ENCODE peak calls at places on chromosome 6, in seven cellular contexts. T is stimulated activated CD4-positive, alpha-beta T cell treated with anti-CD3 and anti-CD28 coated beads, Interleukin-2, amount 100 ng/mL, for 48 hours; X is NCI-H1092 treated with DMSO at 0.1 percent for 48 hours; Q is spleen; C is NCI-H1417; H is activated naive CD4-positive, alpha-beta T cell; F is neural progenitor cell. Z is an unnamed sample.

GRCh38 chr6:157182503-157183254 is 140.6 kb downstream of the TMEM242 start:
- DNase-seq in T (no peak), X (no peak), Q (no peak), C (no peak), H (no peak), F (no peak), Z (no peak)

GRCh38 chr6:142737368-142738060 is 207.5 kb downstream of the HIVEP2 start:
- DNase-seq in T (no peak), X (no peak), Q (no peak), C (no peak), H (no peak), F (no peak), Z (no peak)

GRCh38 chr6:14759976-14760672 is 485.7 kb upstream of the JARID2 start:
- DNase-seq in T (no peak), X (no peak), Q (no peak), C (no peak), H (no peak), F (no peak), Z (no peak)

GRCh38 chr6:155778336-155778735 is 322.7 kb upstream of the NOX3 start:
- DNase-seq in T (no peak), X (no peak), Q (no peak), C (no peak), H (no peak), F (no peak), Z (no peak)

GRCh38 chr6:48754631-48755030 is 643.6 kb upstream of the PTCHD4 start:
- DNase-seq in T (no peak), X (no peak), Q (no peak), C (no peak), H (no peak), F (no peak), Z (no peak)

GRCh38 chr6:159982726-159983506 is 14.0 kb downstream of the IGF2R start:
- DNase-seq in T (no peak), X (no peak), Q (peak), C (no peak), H (no peak), F (no peak), Z (no peak)

GRCh38 chr6:113967777-113968176 is 3.2 kb downstream of the HDAC2 start:
- DNase-seq in T (no peak), X (no peak), Q (no peak), C (no peak), H (no peak), F (no peak), Z (no peak)

GRCh38 chr6:29762781-29763214 is 39.6 kb downstream of the HLA-F start:
- DNase-seq in T (no peak), X (no peak), Q (no peak), C (no peak), H (no peak), F (no peak), Z (no peak)

GRCh38 chr6:136086686-136087085 is 163.4 kb downstream of the MTFR2 start:
- DNase-seq in T (no peak), X (no peak), Q (no peak), C (no peak), H (no peak), F (no peak), Z (no peak)

GRCh38 chr6:90610671-90611542 is 24.0 kb upstream of the MAP3K7 start:
- DNase-seq in T (peak), X (peak), Q (peak), C (no peak), H (no peak), F (peak), Z (no peak)

GRCh38 chr6:31651602-31652191 is 764 bp downstream of the BAG6 start:
- DNase-seq in T (no peak), X (peak), Q (no peak), C (peak), H (no peak), F (peak), Z (no peak)

GRCh38 chr6:9205645-9206044 is 770.3 kb upstream of the SLC35B3 start:
- DNase-seq in T (no peak), X (no peak), Q (no peak), C (no peak), H (no peak), F (no peak), Z (no peak)

GRCh38 chr6:1295420-1295819 is 16.5 kb upstream of the FOXQ1 start:
- DNase-seq in T (no peak), X (no peak), Q (no peak), C (no peak), H (no peak), F (no peak), Z (no peak)

GRCh38 chr6:19988555-19988954 is 151.4 kb downstream of the ID4 start:
- DNase-seq in T (no peak), X (no peak), Q (no peak), C (no peak), H (no peak), F (peak), Z (no peak)

GRCh38 chr6:4460595-4461475 is 315.4 kb upstream of the CDYL start:
- DNase-seq in T (no peak), X (no peak), Q (no peak), C (no peak), H (no peak), F (peak), Z (no peak)

GRCh38 chr6:159522877-159523547 is 170.0 kb downstream of the SOD2 start:
- DNase-seq in T (no peak), X (no peak), Q (no peak), C (no peak), H (no peak), F (no peak), Z (no peak)

GRCh38 chr6:4778086-4778485 is 1.9 kb downstream of the CDYL start:
- DNase-seq in T (no peak), X (no peak), Q (no peak), C (no peak), H (no peak), F (no peak), Z (no peak)

GRCh38 chr6:30101423-30101938 is 11.4 kb downstream of the TRIM31 start:
- DNase-seq in T (no peak), X (no peak), Q (no peak), C (no peak), H (no peak), F (no peak), Z (no peak)

GRCh38 chr6:148520109-148520841 is 177.6 kb downstream of the SASH1 start:
- DNase-seq in T (no peak), X (no peak), Q (peak), C (no peak), H (no peak), F (no peak), Z (no peak)

GRCh38 chr6:121539537-121539936 is 104.1 kb downstream of the GJA1 start:
- DNase-seq in T (no peak), X (no peak), Q (no peak), C (no peak), H (no peak), F (no peak), Z (no peak)

GRCh38 chr6:15368186-15368585 is 122.3 kb downstream of the JARID2 start:
- DNase-seq in T (no peak), X (no peak), Q (no peak), C (no peak), H (no peak), F (no peak), Z (no peak)

GRCh38 chr6:161031721-161032495 is 40.3 kb downstream of the MAP3K4 start:
- DNase-seq in T (no peak), X (no peak), Q (no peak), C (no peak), H (no peak), F (no peak), Z (no peak)

GRCh38 chr6:18241208-18241836 is 23.0 kb downstream of the DEK start:
- DNase-seq in T (no peak), X (no peak), Q (no peak), C (no peak), H (no peak), F (no peak), Z (no peak)

GRCh38 chr6:53641348-53641747 is 24.2 kb downstream of the KLHL31 start:
- DNase-seq in T (no peak), X (no peak), Q (no peak), C (peak), H (no peak), F (peak), Z (no peak)

GRCh38 chr6:52502306-52503029 is 74.4 kb downstream of the TRAM2 start:
- DNase-seq in T (no peak), X (no peak), Q (no peak), C (no peak), H (no peak), F (no peak), Z (no peak)

GRCh38 chr6:153167026-153167891 is 36.2 kb upstream of the RGS17 start:
- DNase-seq in T (no peak), X (no peak), Q (no peak), C (no peak), H (no peak), F (no peak), Z (no peak)

GRCh38 chr6:6494677-6495076 is 93.8 kb upstream of the LY86 start:
- DNase-seq in T (peak), X (no peak), Q (peak), C (peak), H (no peak), F (peak), Z (peak)

GRCh38 chr6:129252377-129253071 is 369.6 kb downstream of the LAMA2 start:
- DNase-seq in T (no peak), X (no peak), Q (no peak), C (no peak), H (no peak), F (no peak), Z (no peak)

GRCh38 chr6:13302291-13302690 is 26.0 kb downstream of the TBC1D7 start:
- DNase-seq in T (no peak), X (no peak), Q (no peak), C (no peak), H (no peak), F (no peak), Z (no peak)

GRCh38 chr6:32837651-32838113 is 857 bp downstream of the TAP2 start:
- DNase-seq in T (no peak), X (no peak), Q (no peak), C (no peak), H (no peak), F (no peak), Z (no peak)

GRCh38 chr6:9398794-9399373 is 963.5 kb upstream of the SLC35B3 start:
- DNase-seq in T (no peak), X (no peak), Q (no peak), C (no peak), H (no peak), F (no peak), Z (no peak)

GRCh38 chr6:149216459-149216858 is 101.1 kb upstream of the TAB2 start:
- DNase-seq in T (no peak), X (no peak), Q (no peak), C (no peak), H (no peak), F (peak), Z (no peak)

GRCh38 chr6:47044418-47044817 is 2.3 kb upstream of the ADGRF1 start:
- DNase-seq in T (no peak), X (no peak), Q (no peak), C (no peak), H (no peak), F (no peak), Z (no peak)

GRCh38 chr6:74289881-74290280 is 593.9 kb downstream of the CD109 start:
- DNase-seq in T (no peak), X (no peak), Q (no peak), C (no peak), H (no peak), F (no peak), Z (no peak)

GRCh38 chr6:43128926-43129325 is 42.1 kb upstream of the SRF start:
- DNase-seq in T (no peak), X (no peak), Q (no peak), C (no peak), H (no peak), F (no peak), Z (no peak)

GRCh38 chr6:130482645-130483390 is 117.0 kb downstream of the TMEM200A start:
- DNase-seq in T (no peak), X (no peak), Q (no peak), C (no peak), H (no peak), F (no peak), Z (no peak)

GRCh38 chr6:135481786-135482369 is 15.7 kb downstream of the AHI1 start:
- DNase-seq in T (no peak), X (peak), Q (no peak), C (no peak), H (no peak), F (peak), Z (no peak)

GRCh38 chr6:75204222-75204958 is 1.5 kb downstream of the COL12A1 start:
- DNase-seq in T (no peak), X (peak), Q (peak), C (peak), H (no peak), F (peak), Z (no peak)

GRCh38 chr6:155311076-155311475 is 3.2 kb downstream of the TFB1M start:
- DNase-seq in T (no peak), X (peak), Q (no peak), C (no peak), H (no peak), F (no peak), Z (no peak)

Z was measured in NCI-H1930.